ENCODE peak calls at places on chromosomes 7 and 10, in four cellular contexts. S is cardiac fibroblast, R is kidney epithelial cell, E is SK-N-SH. Q is an unnamed sample.

GRCh38 chr7:28081016-28081415 is 99.6 kb downstream of the JAZF1 start:
- DNase-seq in S (peak), R (no peak), E (peak), Q (no peak)

GRCh38 chr7:1226155-1226901 is 6.3 kb upstream of the UNCX start:
- DNase-seq in S (no peak), R (no peak), E (no peak), Q (no peak)

GRCh38 chr7:140009735-140010134 is 53.0 kb downstream of the PARP12 start:
- DNase-seq in S (no peak), R (no peak), E (no peak), Q (no peak)

GRCh38 chr7:141158562-141158961 is 84.7 kb downstream of the TMEM178B start:
- DNase-seq in S (peak), R (peak), E (no peak), Q (peak)

GRCh38 chr7:92854501-92855238 is 18.3 kb upstream of the CDK6 start:
- DNase-seq in S (peak), R (no peak), E (no peak), Q (no peak)

GRCh38 chr7:113383638-113384037 is 265.3 kb upstream of the SMIM30 start:
- DNase-seq in S (no peak), R (no peak), E (no peak), Q (no peak)

GRCh38 chr10:112288526-112288925 is 5.3 kb downstream of the TECTB start:
- DNase-seq in S (no peak), R (no peak), E (no peak), Q (no peak)

GRCh38 chr7:154202002-154202401 is 149.8 kb downstream of the DPP6 start:
- DNase-seq in S (no peak), R (no peak), E (no peak), Q (no peak)

GRCh38 chr10:120685136-120685535 is 166.0 kb upstream of the WDR11 start:
- DNase-seq in S (no peak), R (no peak), E (no peak), Q (no peak)

GRCh38 chr10:92173996-92174395 is 116.9 kb downstream of the CPEB3 start:
- DNase-seq in S (no peak), R (no peak), E (no peak), Q (no peak)

GRCh38 chr10:103153765-103154197 is 39.3 kb downstream of the NT5C2 start:
- DNase-seq in S (peak), R (no peak), E (no peak), Q (peak)

GRCh38 chr7:24778543-24779282 is 21.4 kb upstream of the GSDME start:
- DNase-seq in S (peak), R (no peak), E (no peak), Q (peak)

GRCh38 chr7:140440593-140440992 is 36.7 kb downstream of the RAB19 start:
- DNase-seq in S (no peak), R (no peak), E (no peak), Q (no peak)

GRCh38 chr10:13775786-13776780 is 189.3 kb downstream of the PRPF18 start:
- DNase-seq in S (peak), R (peak), E (no peak), Q (peak)

GRCh38 chr7:139948167-139948566 is 114.6 kb downstream of the PARP12 start:
- DNase-seq in S (no peak), R (no peak), E (no peak), Q (no peak)

GRCh38 chr7:26081627-26082026 is 70.4 kb upstream of the NFE2L3 start:
- DNase-seq in S (no peak), R (no peak), E (no peak), Q (no peak)

GRCh38 chr7:95491201-95491600 is 5.5 kb downstream of the ASB4 start:
- DNase-seq in S (no peak), R (no peak), E (no peak), Q (no peak)

GRCh38 chr7:80334185-80334584 is 177.7 kb downstream of the GNAT3 start:
- DNase-seq in S (no peak), R (no peak), E (no peak), Q (no peak)

GRCh38 chr7:5143935-5144903 is 45.8 kb upstream of the WIPI2 start:
- DNase-seq in S (peak), R (no peak), E (peak), Q (peak)

GRCh38 chr7:127504715-127505114 is 80.7 kb downstream of the GCC1 start:
- DNase-seq in S (peak), R (no peak), E (peak), Q (peak)

GRCh38 chr10:110137142-110137545 is 70.3 kb upstream of the MXI1 start:
- DNase-seq in S (peak), R (no peak), E (peak), Q (peak)

GRCh38 chr10:48602401-48603135 is 2.3 kb downstream of the ARHGAP22 start:
- DNase-seq in S (peak), R (no peak), E (no peak), Q (no peak)

GRCh38 chr7:28228386-28228785 is 47.8 kb upstream of the JAZF1 start:
- DNase-seq in S (peak), R (no peak), E (no peak), Q (peak)

GRCh38 chr7:87435546-87435945 is 39.9 kb downstream of the ABCB4 start:
- DNase-seq in S (no peak), R (peak), E (no peak), Q (peak)

GRCh38 chr7:117405519-117405918 is 21.8 kb downstream of the ASZ1 start:
- DNase-seq in S (no peak), R (no peak), E (no peak), Q (no peak)

GRCh38 chr7:138945169-138945568 is 36.0 kb downstream of the KIAA1549 start:
- DNase-seq in S (no peak), R (no peak), E (no peak), Q (no peak)

GRCh38 chr7:100719523-100720319 is 547 bp upstream of the EPO start:
- DNase-seq in S (peak), R (no peak), E (no peak), Q (peak)

GRCh38 chr7:4144801-4145470 is 537.2 kb upstream of the FOXK1 start:
- DNase-seq in S (peak), R (no peak), E (peak), Q (peak)

GRCh38 chr7:66925255-66925654 is 4.2 kb downstream of the TMEM248 start:
- DNase-seq in S (no peak), R (no peak), E (no peak), Q (no peak)

GRCh38 chr10:50554995-50555568 is 68.7 kb downstream of the SGMS1 start:
- DNase-seq in S (peak), R (no peak), E (no peak), Q (peak)

GRCh38 chr7:84218681-84219080 is 24.1 kb upstream of the SEMA3A start:
- DNase-seq in S (peak), R (no peak), E (no peak), Q (peak)

GRCh38 chr10:116719712-116720111 is 22.7 kb downstream of the HSPA12A start:
- DNase-seq in S (no peak), R (no peak), E (no peak), Q (no peak)

GRCh38 chr10:73931767-73932624 is 21.1 kb downstream of the PLAU start:
- DNase-seq in S (peak), R (peak), E (no peak), Q (no peak)

GRCh38 chr7:159093351-159093971 is 51.2 kb downstream of the VIPR2 start:
- DNase-seq in S (no peak), R (no peak), E (no peak), Q (no peak)

GRCh38 chr7:16598015-16598414 is 47.5 kb downstream of the ANKMY2 start:
- DNase-seq in S (no peak), R (no peak), E (no peak), Q (no peak)

GRCh38 chr7:44764665-44765578 is 16.3 kb downstream of the ZMIZ2 start:
- DNase-seq in S (no peak), R (no peak), E (peak), Q (no peak)

GRCh38 chr10:92125169-92125543 is 165.7 kb downstream of the CPEB3 start:
- DNase-seq in S (no peak), R (no peak), E (no peak), Q (no peak)

GRCh38 chr10:102467318-102467717 is 16.0 kb upstream of the C10orf95 start:
- DNase-seq in S (no peak), R (no peak), E (no peak), Q (no peak)

GRCh38 chr10:59363446-59363958 is 1.2 kb upstream of the FAM13C start:
- DNase-seq in S (no peak), R (no peak), E (no peak), Q (no peak)
- H3K4me3 ChIP-seq in S (no peak), R (no peak), E (no peak), Q (no peak)

GRCh38 chr7:123966936-123967335 is 41.9 kb downstream of the SPAM1 start:
- DNase-seq in S (no peak), R (no peak), E (no peak), Q (no peak)

GRCh38 chr7:123958186-123958703 is 33.2 kb downstream of the SPAM1 start:
- DNase-seq in S (peak), R (no peak), E (no peak), Q (peak)

DNA sequence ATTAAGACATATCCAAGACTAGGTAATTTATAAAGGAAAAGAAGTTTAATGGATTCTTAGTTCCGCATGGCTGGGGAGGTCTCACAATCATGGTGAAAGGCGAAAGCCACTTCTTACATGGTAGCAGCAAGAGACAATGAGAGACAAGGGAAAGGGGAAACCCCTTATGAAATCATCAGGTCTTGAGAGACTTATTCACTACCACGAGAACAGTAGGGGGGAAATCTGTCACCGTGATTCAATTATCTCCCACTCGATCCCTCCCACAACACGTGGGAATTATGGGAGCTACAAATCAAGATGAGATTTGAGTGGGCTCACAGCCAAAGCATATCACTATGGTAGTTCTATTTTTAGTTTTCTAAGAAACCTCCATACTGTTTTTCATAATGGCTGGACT is 36.7 kb downstream of the SPAM1 start:
- DNase-seq in S (peak), R (peak), E (no peak), Q (peak)
- TF ChIP-seq CTCF in S (no peak), R (no peak), E (no peak), Q (no peak)

GRCh38 chr10:114525368-114525949 is 121.2 kb upstream of the AFAP1L2 start:
- DNase-seq in S (no peak), R (no peak), E (no peak), Q (no peak)

GRCh38 chr10:114526112-114526496 is 121.8 kb upstream of the AFAP1L2 start:
- DNase-seq in S (no peak), R (no peak), E (no peak), Q (peak)

GRCh38 chr10:114523876-114524275 is 119.6 kb upstream of the AFAP1L2 start:
- DNase-seq in S (no peak), R (no peak), E (no peak), Q (no peak)

GRCh38 chr10:114521250-114521649 is 116.9 kb upstream of the AFAP1L2 start:
- DNase-seq in S (no peak), R (no peak), E (no peak), Q (no peak)

GRCh38 chr10:114526497-114527238 is 122.4 kb upstream of the AFAP1L2 start:
- DNase-seq in S (peak), R (no peak), E (peak), Q (peak)
- H3K4me3 ChIP-seq in S (peak), R (peak), E (peak), Q (peak)

DNA sequence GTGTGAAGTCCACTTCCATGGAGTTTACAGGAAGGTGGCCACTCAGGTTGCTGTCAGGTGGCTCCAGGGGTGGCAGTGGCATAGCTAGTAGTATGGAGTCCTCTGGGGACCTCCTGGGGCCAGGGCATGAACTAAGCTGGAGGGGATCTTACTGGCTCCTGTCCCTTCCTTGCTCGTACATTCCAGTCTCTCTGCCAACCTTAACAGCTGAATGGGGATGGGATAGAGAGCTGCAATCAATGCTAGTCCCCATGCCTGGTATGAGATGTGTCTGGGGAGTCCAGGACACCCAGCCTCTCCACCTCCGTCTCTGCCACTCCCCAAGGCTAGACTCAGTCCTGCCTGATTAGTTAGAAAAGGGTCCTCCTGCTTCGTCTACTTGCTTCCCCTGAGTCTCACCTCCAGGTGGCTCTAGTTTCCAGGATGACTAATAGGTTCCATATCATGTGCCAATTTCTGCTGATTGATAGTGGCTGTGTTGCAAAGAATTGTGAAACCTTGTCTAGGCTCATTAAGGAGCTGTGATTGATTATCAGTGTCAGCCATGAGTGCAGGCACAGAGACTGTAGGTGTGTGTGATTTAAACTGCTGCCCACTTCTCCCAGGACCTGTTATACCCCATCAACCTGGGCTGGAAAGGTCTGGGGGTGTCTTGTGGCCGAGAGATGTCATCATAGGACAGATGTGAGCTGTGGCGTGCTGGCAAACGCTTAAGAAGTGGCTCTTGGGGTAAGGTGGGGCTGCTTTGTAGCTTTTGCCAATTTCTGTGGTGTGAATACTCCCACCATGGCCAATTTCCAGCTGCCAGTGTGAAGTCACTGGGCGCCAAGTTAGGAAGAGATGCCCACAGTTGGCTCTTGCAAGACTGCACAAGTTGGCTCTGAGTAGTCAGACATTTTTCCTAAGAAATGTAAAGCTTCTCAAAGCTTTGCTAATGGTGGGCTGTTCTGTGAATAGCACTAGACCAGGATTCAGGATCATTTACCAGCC is 59.8 kb downstream of the COL13A1 start:
- DNase-seq in S (peak), R (peak), E (no peak), Q (peak)
- TF ChIP-seq CTCF in S (peak), R (peak), E (peak), Q (peak)

GRCh38 chr10:71074176-71074755 is 138.1 kb upstream of the UNC5B start:
- DNase-seq in S (no peak), R (peak), E (peak), Q (no peak)
- H3K4me3 ChIP-seq in S (no peak), R (no peak), E (no peak), Q (no peak)

GRCh38 chr10:46293832-46294640 is 7.2 kb downstream of the ANTXRL start:
- DNase-seq in S (no peak), R (no peak), E (no peak), Q (peak)
- TF ChIP-seq CTCF in S (no peak), R (no peak), E (peak), Q (peak)

GRCh38 chr7:46912692-46913091 is 669.2 kb downstream of the TNS3 start:
- DNase-seq in S (no peak), R (no peak), E (no peak), Q (no peak)

GRCh38 chr7:46908770-46909169 is 673.1 kb downstream of the TNS3 start:
- DNase-seq in S (peak), R (peak), E (no peak), Q (peak)

DNA sequence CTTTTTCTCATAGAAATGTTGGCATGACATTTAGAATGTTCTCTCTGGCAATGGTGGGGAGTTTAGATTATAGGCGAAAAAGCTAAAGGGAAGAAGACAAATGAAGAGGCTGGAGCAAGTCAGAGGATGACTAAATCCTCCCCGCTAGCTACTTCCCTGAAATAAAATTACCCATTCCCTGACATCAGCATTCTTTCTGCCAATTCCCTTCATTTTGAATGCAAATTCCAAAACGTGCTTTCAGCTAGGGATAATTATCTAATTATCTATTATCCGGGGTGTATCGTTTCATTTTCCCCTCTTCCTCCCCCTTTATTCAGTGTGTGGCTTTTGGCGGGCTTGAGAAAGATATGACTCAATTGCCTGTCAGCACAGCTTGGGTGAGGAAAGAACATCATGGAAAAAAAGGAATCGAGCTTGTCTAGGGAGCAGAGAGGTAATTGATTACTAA is 672.3 kb downstream of the TNS3 start:
- DNase-seq in S (peak), R (peak), E (no peak), Q (peak)
- H3K4me3 ChIP-seq in S (no peak), R (no peak), E (no peak), Q (no peak)

GRCh38 chr7:151032936-151033863 is 5.0 kb downstream of the ABCB8 start:
- DNase-seq in S (no peak), R (no peak), E (no peak), Q (no peak)
- TF ChIP-seq CTCF in S (no peak), R (no peak), E (peak), Q (peak)